ENCODE peak calls at places on chromosome X, in four cellular contexts. One of them, this sample, is unnamed.

GRCh38 chrX:80139564-80139963 is 125.0 kb downstream of the TBX22 start:
- DNase-seq in HL-60: no peak
- DNase-seq in GM12878: no peak
- DNase-seq in K562: no peak
- DNase-seq in this sample: no peak

GRCh38 chrX:18617351-18617750 is 54.6 kb downstream of the RS1 start:
- DNase-seq in K562: no peak
- DNase-seq in GM12878: no peak
- DNase-seq in HL-60: no peak
- DNase-seq in this sample: no peak

GRCh38 chrX:16822723-16823122 is 36.5 kb downstream of the TXLNG start:
- DNase-seq in K562: no peak
- DNase-seq in GM12878: no peak
- DNase-seq in HL-60: no peak
- DNase-seq in this sample: no peak

GRCh38 chrX:25020391-25021131 is 4.8 kb upstream of the ARX start:
- DNase-seq in HL-60: no peak
- DNase-seq in K562: peak
- DNase-seq in GM12878: no peak
- DNase-seq in this sample: no peak

GRCh38 chrX:46704767-46705386 is 54.0 kb downstream of the SLC9A7 start:
- DNase-seq in HL-60: no peak
- DNase-seq in K562: no peak
- DNase-seq in GM12878: peak
- DNase-seq in this sample: no peak

GRCh38 chrX:102654696-102655095 is 3.4 kb downstream of the GPRASP1 start:
- DNase-seq in K562: no peak
- DNase-seq in GM12878: no peak
- DNase-seq in HL-60: no peak
- DNase-seq in this sample: no peak

GRCh38 chrX:45351478-45351877 is 150.8 kb upstream of the DIPK2B start:
- DNase-seq in K562: no peak
- DNase-seq in GM12878: no peak
- DNase-seq in HL-60: no peak
- DNase-seq in this sample: no peak

GRCh38 chrX:7108995-7109634 is 38.4 kb upstream of the STS start:
- DNase-seq in GM12878: no peak
- DNase-seq in HL-60: no peak
- DNase-seq in K562: no peak
- DNase-seq in this sample: no peak

GRCh38 chrX:104707042-104707441 is 141.0 kb downstream of the IL1RAPL2 start:
- DNase-seq in HL-60: no peak
- DNase-seq in GM12878: no peak
- DNase-seq in K562: no peak
- DNase-seq in this sample: no peak

GRCh38 chrX:331145-331771 is 12.7 kb upstream of the GTPBP6 start:
- DNase-seq in K562: no peak
- DNase-seq in HL-60: no peak
- DNase-seq in GM12878: no peak
- DNase-seq in this sample: no peak

GRCh38 chrX:123713434-123713833 is 19.4 kb downstream of the THOC2 start:
- DNase-seq in GM12878: no peak
- DNase-seq in K562: no peak
- DNase-seq in HL-60: no peak
- DNase-seq in this sample: no peak

GRCh38 chrX:1281511-1281910 is 12.9 kb downstream of the CSF2RA start:
- DNase-seq in HL-60: no peak
- DNase-seq in K562: no peak
- DNase-seq in GM12878: no peak
- DNase-seq in this sample: no peak

GRCh38 chrX:12975999-12976558 is 1.2 kb downstream of the TMSB4X start:
- DNase-seq in GM12878: no peak
- DNase-seq in HL-60: no peak
- DNase-seq in K562: peak
- DNase-seq in this sample: no peak
- TF ChIP-seq SPI1 in GM12878: peak
- TF ChIP-seq SPI1 in HL-60: peak
- TF ChIP-seq SPI1 in K562: peak
- TF ChIP-seq SPI1 in this sample: peak

GRCh38 chrX:65451663-65452062 is 82.9 kb downstream of the LAS1L start:
- DNase-seq in GM12878: no peak
- DNase-seq in HL-60: no peak
- DNase-seq in K562: peak
- DNase-seq in this sample: peak
- TF ChIP-seq SPI1 in GM12878: no peak
- TF ChIP-seq SPI1 in HL-60: no peak
- TF ChIP-seq SPI1 in K562: no peak
- TF ChIP-seq SPI1 in this sample: no peak

GRCh38 chrX:153490217-153490616 is 4.6 kb upstream of the BGN start:
- DNase-seq in GM12878: no peak
- DNase-seq in HL-60: no peak
- DNase-seq in K562: no peak
- DNase-seq in this sample: no peak

GRCh38 chrX:153486163-153486562 is 8.6 kb upstream of the BGN start:
- DNase-seq in GM12878: no peak
- DNase-seq in K562: no peak
- DNase-seq in HL-60: no peak
- DNase-seq in this sample: no peak

GRCh38 chrX:153488231-153488914 is 6.4 kb upstream of the BGN start:
- DNase-seq in GM12878: no peak
- DNase-seq in HL-60: no peak
- DNase-seq in K562: peak
- DNase-seq in this sample: no peak

GRCh38 chrX:153485396-153486080 is 9.2 kb upstream of the BGN start:
- DNase-seq in HL-60: no peak
- DNase-seq in K562: no peak
- DNase-seq in GM12878: no peak
- DNase-seq in this sample: no peak

DNA sequence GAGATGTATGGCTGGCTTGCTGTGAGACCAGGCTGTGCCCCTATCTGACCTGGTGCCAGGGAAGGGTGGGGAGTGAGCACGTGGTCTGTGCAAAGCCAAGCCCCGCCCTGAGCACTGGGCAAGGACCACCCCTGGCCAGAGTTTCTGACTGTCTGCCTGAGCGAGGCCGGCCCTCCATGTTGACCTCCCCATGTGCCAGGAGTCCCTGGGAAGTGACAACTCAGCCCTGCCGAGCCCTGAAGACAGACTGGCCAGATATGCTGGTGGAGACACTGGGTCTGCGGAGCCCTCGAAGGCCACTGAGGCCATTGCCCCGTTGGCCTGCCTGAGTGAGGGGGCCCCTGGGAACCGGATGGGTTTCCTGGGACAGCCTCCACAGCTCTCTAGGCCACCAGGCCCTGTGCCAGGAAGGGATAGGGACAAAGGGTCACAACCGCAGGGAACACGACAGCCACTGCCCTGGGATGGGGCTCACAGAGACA is 7.1 kb upstream of the BGN start:
- DNase-seq in GM12878: no peak
- DNase-seq in K562: no peak
- DNase-seq in HL-60: no peak
- DNase-seq in this sample: no peak
- TF ChIP-seq SPI1 in GM12878: no peak
- TF ChIP-seq SPI1 in K562: no peak
- TF ChIP-seq SPI1 in HL-60: no peak
- TF ChIP-seq SPI1 in this sample: no peak

GRCh38 chrX:11111038-11111851 is at the start of gene HCCS:
- DNase-seq in HL-60: peak
- DNase-seq in K562: peak
- DNase-seq in GM12878: peak
- DNase-seq in this sample: peak
- TF ChIP-seq SPI1 in HL-60: peak
- TF ChIP-seq SPI1 in K562: no peak
- TF ChIP-seq SPI1 in GM12878: no peak
- TF ChIP-seq SPI1 in this sample: no peak

DNA sequence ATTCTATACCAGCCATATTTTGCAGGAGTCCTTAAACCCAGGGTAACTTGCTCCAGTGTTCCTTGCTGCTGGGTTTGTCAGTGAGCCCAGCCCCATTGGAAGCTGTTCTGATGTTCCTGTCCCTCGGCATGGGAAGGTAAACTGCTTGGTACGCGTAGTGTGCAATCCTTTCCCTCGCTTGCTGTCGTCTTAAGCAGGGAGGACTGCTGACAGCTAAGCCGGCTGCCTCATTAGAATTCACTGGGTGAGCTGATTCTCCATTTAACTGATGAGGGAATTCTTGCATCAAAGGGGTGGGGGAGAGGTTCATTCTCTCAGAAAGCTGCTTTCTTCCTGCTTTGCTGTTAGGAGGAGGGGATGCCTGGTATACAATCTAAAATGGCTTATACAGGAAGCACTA is 164.6 kb downstream of the MID1IP1 start:
- DNase-seq in HL-60: no peak
- DNase-seq in GM12878: no peak
- DNase-seq in K562: no peak
- DNase-seq in this sample: no peak
- TF ChIP-seq SPI1 in HL-60: no peak
- TF ChIP-seq SPI1 in GM12878: no peak
- TF ChIP-seq SPI1 in K562: no peak
- TF ChIP-seq SPI1 in this sample: no peak

GRCh38 chrX:153387345-153387744 is 13.8 kb downstream of the PNMA6E start:
- DNase-seq in GM12878: no peak
- DNase-seq in HL-60: no peak
- DNase-seq in K562: no peak
- DNase-seq in this sample: no peak
- TF ChIP-seq SPI1 in GM12878: no peak
- TF ChIP-seq SPI1 in HL-60: no peak
- TF ChIP-seq SPI1 in K562: no peak
- TF ChIP-seq SPI1 in this sample: no peak

GRCh38 chrX:27597506-27597905 is 7.4 kb downstream of the DCAF8L2 start:
- DNase-seq in K562: no peak
- DNase-seq in GM12878: no peak
- DNase-seq in HL-60: no peak
- DNase-seq in this sample: no peak

GRCh38 chrX:27590044-27590443 is at the start of gene DCAF8L2:
- DNase-seq in K562: no peak
- DNase-seq in GM12878: no peak
- DNase-seq in HL-60: no peak
- DNase-seq in this sample: no peak

DNA sequence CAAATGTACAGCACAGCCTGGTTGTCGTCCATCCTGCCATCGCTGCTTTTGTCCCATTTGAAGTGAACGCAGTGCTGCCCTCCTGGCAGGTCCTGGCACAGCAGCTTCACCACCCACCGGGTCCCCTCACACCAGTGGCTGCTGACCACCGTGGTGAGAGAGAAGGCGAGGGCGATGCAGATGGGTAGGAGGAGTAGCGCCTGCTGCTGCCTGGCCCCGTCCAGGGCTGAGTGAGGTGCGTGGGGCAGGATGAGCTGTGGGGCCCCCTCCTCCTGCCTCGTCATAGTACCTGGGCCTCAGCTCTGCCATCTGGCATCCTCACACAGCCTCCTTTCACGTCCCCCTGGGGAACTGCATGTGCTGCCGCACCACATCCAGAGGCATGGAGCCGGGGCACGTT is 1.8 kb downstream of the DCAF8L2 start:
- DNase-seq in GM12878: no peak
- DNase-seq in HL-60: no peak
- DNase-seq in K562: no peak
- DNase-seq in this sample: no peak
- TF ChIP-seq SPI1 in GM12878: no peak
- TF ChIP-seq SPI1 in HL-60: no peak
- TF ChIP-seq SPI1 in K562: no peak
- TF ChIP-seq SPI1 in this sample: no peak

This sample was measured in GM12891.